ENCODE peak calls at places on chromosomes 2 and 18, in nine cellular contexts. Q is HL-60, G is GM23338, B is HCT116, D is A549, T is HepG2, F is Panc1, V is K562, P is GM12878. L is an unnamed sample.

GRCh38 chr2:160882906-160883305 is 277.3 kb upstream of the TANK start:
- DNase-seq in V (no peak), P (no peak), T (no peak), Q (no peak), B (no peak), D (no peak), F (no peak), G (no peak), L (no peak)

GRCh38 chr2:897091-897490 is 53.6 kb upstream of the SNTG2 start:
- DNase-seq in V (no peak), Q (no peak), B (no peak), P (no peak), T (no peak), F (no peak), G (no peak), D (no peak), L (no peak)

GRCh38 chr2:48439102-48439501 is 90.9 kb upstream of the STON1 start:
- DNase-seq in T (no peak), V (no peak), D (no peak), P (no peak), G (no peak), B (no peak), F (no peak), Q (no peak), L (no peak)

GRCh38 chr18:42961298-42961697 is 154.2 kb downstream of the RIT2 start:
- DNase-seq in G (no peak), V (no peak), D (no peak), Q (no peak), F (no peak), B (no peak), P (no peak), T (no peak), L (no peak)

GRCh38 chr2:99066075-99066557 is 75.4 kb upstream of the C2orf15 start:
- DNase-seq in F (peak), G (peak), T (peak), P (peak), V (peak), D (peak), Q (peak), B (peak), L (peak)

GRCh38 chr2:151783133-151783520 is 45.1 kb downstream of the ARL5A start:
- DNase-seq in D (no peak), P (no peak), V (no peak), B (no peak), G (no peak), Q (no peak), T (no peak), F (no peak), L (no peak)

GRCh38 chr2:98805412-98806265 is 74.7 kb upstream of the MGAT4A start:
- DNase-seq in Q (peak), T (peak), F (no peak), D (no peak), G (no peak), V (no peak), P (no peak), B (no peak), L (peak)

GRCh38 chr2:48377646-48378045 is 152.3 kb upstream of the STON1 start:
- DNase-seq in T (no peak), Q (no peak), F (no peak), D (no peak), B (no peak), G (no peak), V (no peak), P (no peak), L (no peak)

GRCh38 chr18:48813833-48814489 is 136.8 kb downstream of the SMAD7 start:
- DNase-seq in G (no peak), B (no peak), D (no peak), V (peak), P (no peak), Q (no peak), F (no peak), T (no peak), L (no peak)

GRCh38 chr2:9228088-9228751 is 21.6 kb downstream of the ASAP2 start:
- DNase-seq in P (no peak), G (no peak), Q (no peak), F (no peak), T (no peak), D (no peak), V (no peak), B (no peak), L (no peak)

GRCh38 chr2:98253461-98254073 is 92.7 kb upstream of the CNGA3 start:
- DNase-seq in G (no peak), Q (no peak), T (no peak), F (no peak), B (no peak), P (no peak), D (no peak), V (no peak), L (no peak)

GRCh38 chr2:172412996-172413492 is 14.3 kb upstream of the ITGA6 start:
- DNase-seq in G (no peak), Q (no peak), V (no peak), T (no peak), P (no peak), D (no peak), F (no peak), B (no peak), L (no peak)

GRCh38 chr2:120858764-120859525 is 123.3 kb downstream of the GLI2 start:
- DNase-seq in Q (no peak), V (no peak), F (no peak), D (no peak), T (no peak), G (peak), B (no peak), P (no peak), L (peak)

GRCh38 chr18:12492907-12493306 is 85.2 kb downstream of the PRELID3A start:
- DNase-seq in V (peak), G (no peak), F (no peak), P (no peak), T (no peak), D (no peak), B (no peak), Q (no peak), L (no peak)

GRCh38 chr2:20012282-20013060 is at the start of gene MATN3:
- DNase-seq in B (no peak), F (no peak), G (peak), P (no peak), V (peak), Q (no peak), T (peak), D (peak), L (peak)

GRCh38 chr18:60684843-60685513 is 312.4 kb upstream of the MC4R start:
- DNase-seq in T (peak), B (peak), D (peak), Q (no peak), G (peak), F (peak), P (no peak), V (peak), L (peak)

GRCh38 chr2:236601306-236602202 is 31.9 kb downstream of the ACKR3 start:
- DNase-seq in G (no peak), D (no peak), T (no peak), P (peak), Q (no peak), F (no peak), V (no peak), B (no peak), L (no peak)

GRCh38 chr2:45005261-45006002 is 3.8 kb downstream of the SIX2 start:
- DNase-seq in Q (no peak), V (no peak), B (no peak), T (no peak), P (no peak), D (no peak), F (no peak), G (peak), L (peak)

GRCh38 chr2:128631698-128632490 is 313.2 kb upstream of the HS6ST1 start:
- DNase-seq in D (no peak), V (no peak), G (no peak), T (no peak), P (no peak), B (no peak), F (no peak), Q (no peak), L (no peak)

DNA sequence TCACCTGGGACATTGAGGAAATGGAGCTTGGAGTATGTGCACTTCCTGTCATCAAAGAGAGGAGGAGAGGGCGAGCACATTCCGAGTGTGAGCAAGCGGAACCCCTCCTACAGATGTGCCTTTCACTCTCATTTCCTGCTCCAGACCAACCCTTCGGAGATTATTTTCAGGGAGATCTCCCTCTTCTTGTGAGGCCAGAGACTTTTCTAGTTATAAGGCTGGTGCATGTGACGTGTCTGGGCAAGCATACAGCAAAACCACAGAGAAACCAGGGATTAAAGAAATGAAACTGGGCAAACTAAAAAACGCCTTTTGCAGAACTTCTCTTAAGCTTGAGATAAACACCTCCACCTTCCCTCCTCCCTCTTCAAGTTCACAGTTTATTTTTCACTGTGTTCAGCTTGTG is 409.2 kb upstream of the TCF4 start:
- DNase-seq in T (no peak), G (peak), B (no peak), P (no peak), D (no peak), V (no peak), F (no peak), Q (no peak), L (no peak)
- TF ChIP-seq REST in T (no peak), G (no peak), B (no peak), P (no peak), D (no peak), V (no peak), F (no peak), Q (no peak), L (no peak)

GRCh38 chr2:241546771-241547498 is 11.6 kb upstream of the BOK start:
- DNase-seq in T (peak), D (no peak), B (no peak), Q (no peak), P (no peak), V (peak), G (peak), F (no peak), L (peak)
- TF ChIP-seq REST in T (no peak), D (no peak), B (no peak), Q (no peak), P (no peak), V (no peak), G (no peak), F (no peak), L (no peak)

GRCh38 chr2:36464006-36464721 is 108.6 kb downstream of the CRIM1 start:
- DNase-seq in D (no peak), B (no peak), V (no peak), P (no peak), F (no peak), T (no peak), G (no peak), Q (no peak), L (no peak)
- TF ChIP-seq REST in D (no peak), B (no peak), V (no peak), P (no peak), F (no peak), T (no peak), G (no peak), Q (no peak), L (no peak)

DNA sequence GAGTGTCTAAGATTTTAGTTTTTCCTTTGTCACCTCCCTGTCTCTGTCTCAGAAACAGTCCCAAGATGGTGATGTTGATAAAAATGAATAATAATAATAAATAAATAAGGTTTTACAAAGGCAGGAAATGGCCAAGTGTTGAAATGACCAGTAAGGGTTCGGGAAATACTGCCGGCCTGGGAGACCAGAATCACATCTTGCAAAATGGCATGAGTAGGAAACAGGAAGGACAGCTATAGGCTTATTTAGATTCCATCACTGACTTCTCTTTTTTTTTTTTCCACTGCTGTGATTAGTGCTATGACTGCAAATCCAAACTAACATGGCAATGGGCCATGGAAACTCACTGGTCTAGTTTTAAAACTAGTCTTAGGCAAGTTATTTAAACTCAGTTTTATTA is 60.6 kb downstream of the SCN1A start:
- DNase-seq in T (no peak), D (no peak), F (no peak), B (no peak), P (no peak), G (no peak), V (no peak), Q (no peak), L (no peak)
- TF ChIP-seq REST in T (no peak), D (no peak), F (no peak), B (no peak), P (no peak), G (no peak), V (no peak), Q (no peak), L (no peak)

DNA sequence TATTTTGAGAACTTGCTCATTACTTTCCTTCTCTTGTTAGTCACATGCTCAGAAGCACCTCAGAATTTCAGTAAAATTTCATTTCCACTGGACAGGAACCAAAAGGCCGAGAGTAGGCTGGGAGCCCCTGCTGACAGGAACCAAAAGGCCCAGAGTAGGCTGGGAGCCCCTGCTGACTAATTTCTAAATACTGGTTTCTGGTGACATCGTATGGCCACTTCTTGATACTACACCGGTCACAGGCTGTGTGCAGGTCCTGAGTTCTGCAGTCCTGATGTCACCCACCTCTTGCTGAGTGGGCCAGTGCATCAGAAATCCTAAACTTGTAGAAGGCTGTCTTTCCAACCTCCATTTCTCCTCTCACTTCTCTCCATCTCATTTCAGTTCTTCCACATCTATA is 17.7 kb upstream of the EN1 start:
- DNase-seq in D (peak), G (peak), B (peak), V (peak), Q (peak), P (peak), T (peak), F (no peak), L (peak)
- TF ChIP-seq REST in D (no peak), G (no peak), B (no peak), V (no peak), Q (no peak), P (no peak), T (no peak), F (no peak), L (no peak)

GRCh38 chr2:220949476-220949875 is 622.6 kb downstream of the EPHA4 start:
- DNase-seq in G (peak), D (no peak), P (no peak), F (no peak), V (no peak), T (no peak), B (no peak), Q (no peak), L (no peak)
- TF ChIP-seq REST in G (no peak), D (no peak), P (no peak), F (no peak), V (no peak), T (no peak), B (no peak), Q (no peak), L (no peak)

GRCh38 chr2:204551464-204551863 is 6.2 kb downstream of the PARD3B start:
- DNase-seq in T (no peak), V (no peak), Q (no peak), F (no peak), D (no peak), P (no peak), B (no peak), G (no peak), L (no peak)

GRCh38 chr2:204544961-204545860 is at the start of gene PARD3B:
- DNase-seq in T (peak), P (no peak), Q (no peak), F (no peak), B (peak), G (peak), V (peak), D (peak), L (peak)

GRCh38 chr2:204545861-204546773 is 842 bp downstream of the PARD3B start:
- DNase-seq in P (no peak), B (no peak), V (no peak), T (no peak), D (no peak), Q (no peak), F (no peak), G (peak), L (no peak)

GRCh38 chr2:204550738-204551137 is 5.5 kb downstream of the PARD3B start:
- DNase-seq in T (no peak), V (no peak), P (no peak), Q (no peak), G (peak), F (no peak), D (no peak), B (no peak), L (no peak)
- TF ChIP-seq REST in T (no peak), V (no peak), P (no peak), Q (no peak), G (no peak), F (no peak), D (no peak), B (no peak), L (no peak)

DNA sequence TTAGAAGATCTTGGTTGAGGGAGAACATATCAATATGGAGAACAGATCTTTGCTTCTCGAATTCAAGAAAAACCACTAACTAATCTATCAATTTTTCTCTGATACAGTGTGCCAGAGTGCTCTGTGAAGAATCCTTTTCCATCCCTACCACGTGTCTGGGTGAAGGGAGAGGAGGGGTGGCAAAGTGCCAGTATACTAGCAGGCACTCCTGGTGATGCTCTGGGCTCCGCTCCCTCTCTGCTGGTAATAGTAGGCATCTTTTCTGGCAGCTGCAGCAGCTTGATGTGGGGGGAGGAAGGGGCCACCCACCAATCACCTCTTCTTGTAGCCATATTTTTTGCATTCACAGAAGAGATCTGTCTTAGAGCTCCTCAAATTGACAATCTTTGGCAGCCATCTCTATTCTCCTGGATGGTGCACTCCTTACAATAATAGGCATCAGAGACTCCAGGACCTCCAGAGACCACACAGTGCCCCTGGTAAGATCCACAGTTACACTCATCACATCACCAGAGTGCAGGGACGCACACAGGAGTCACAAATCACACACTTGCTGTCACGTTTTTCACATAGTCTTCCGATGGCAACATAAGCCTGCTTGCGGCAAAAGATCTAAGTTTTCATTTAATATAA is 15.7 kb downstream of the STK39 start:
- DNase-seq in D (no peak), G (no peak), Q (no peak), B (no peak), V (no peak), P (no peak), T (no peak), F (no peak), L (no peak)
- TF ChIP-seq REST in D (no peak), G (no peak), Q (no peak), B (no peak), V (no peak), P (no peak), T (no peak), F (no peak), L (no peak)

GRCh38 chr18:76405761-76406356 is 89.2 kb downstream of the ZNF516 start:
- DNase-seq in V (peak), D (peak), P (no peak), G (peak), Q (peak), T (peak), B (peak), F (no peak), L (peak)

GRCh38 chr18:76408480-76409067 is 86.5 kb downstream of the ZNF516 start:
- DNase-seq in P (no peak), B (no peak), V (no peak), Q (no peak), G (no peak), T (no peak), D (no peak), F (no peak), L (no peak)

GRCh38 chr18:76406791-76407190 is 88.3 kb downstream of the ZNF516 start:
- DNase-seq in V (no peak), T (no peak), B (no peak), F (no peak), G (no peak), Q (no peak), P (no peak), D (no peak), L (no peak)

GRCh38 chr18:76410033-76410432 is 85.0 kb downstream of the ZNF516 start:
- DNase-seq in F (no peak), P (no peak), V (no peak), Q (peak), G (no peak), D (no peak), B (no peak), T (no peak), L (no peak)

DNA sequence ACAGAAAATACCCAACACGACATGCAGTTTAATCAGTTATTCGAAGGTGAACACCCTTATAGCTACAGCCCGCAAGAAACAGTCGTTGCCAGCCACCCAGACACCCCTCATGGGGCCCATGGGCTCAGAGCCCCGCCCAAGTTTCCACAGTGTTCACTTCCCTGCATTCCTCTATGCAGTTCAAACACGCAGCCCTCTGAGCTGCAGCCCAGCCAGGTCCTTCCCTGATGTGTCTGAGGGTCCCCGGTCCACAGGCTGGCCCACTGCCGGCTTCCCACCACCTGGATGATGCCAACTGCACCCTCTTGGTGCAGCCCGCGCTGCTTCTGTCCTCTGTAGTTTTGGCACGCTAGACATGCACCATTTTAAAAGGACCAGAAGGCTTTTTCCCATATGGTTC is 87.4 kb downstream of the ZNF516 start:
- DNase-seq in F (no peak), P (no peak), D (no peak), G (no peak), Q (no peak), V (no peak), B (no peak), T (no peak), L (no peak)
- TF ChIP-seq REST in F (no peak), P (no peak), D (no peak), G (no peak), Q (no peak), V (no peak), B (no peak), T (no peak), L (no peak)

GRCh38 chr2:127154985-127155650 is 48.2 kb upstream of the BIN1 start:
- DNase-seq in B (no peak), P (no peak), Q (no peak), F (no peak), D (no peak), T (no peak), V (no peak), G (no peak), L (no peak)

GRCh38 chr2:127155901-127156300 is 48.9 kb upstream of the BIN1 start:
- DNase-seq in D (no peak), V (no peak), T (no peak), B (no peak), F (no peak), Q (no peak), P (no peak), G (no peak), L (no peak)

GRCh38 chr2:127154396-127154795 is 47.4 kb upstream of the BIN1 start:
- DNase-seq in V (no peak), Q (no peak), P (no peak), D (no peak), B (no peak), G (no peak), T (no peak), F (no peak), L (no peak)

GRCh38 chr2:127150996-127151395 is 44.0 kb upstream of the BIN1 start:
- DNase-seq in P (no peak), T (no peak), G (no peak), V (no peak), Q (no peak), F (no peak), B (no peak), D (no peak), L (no peak)

DNA sequence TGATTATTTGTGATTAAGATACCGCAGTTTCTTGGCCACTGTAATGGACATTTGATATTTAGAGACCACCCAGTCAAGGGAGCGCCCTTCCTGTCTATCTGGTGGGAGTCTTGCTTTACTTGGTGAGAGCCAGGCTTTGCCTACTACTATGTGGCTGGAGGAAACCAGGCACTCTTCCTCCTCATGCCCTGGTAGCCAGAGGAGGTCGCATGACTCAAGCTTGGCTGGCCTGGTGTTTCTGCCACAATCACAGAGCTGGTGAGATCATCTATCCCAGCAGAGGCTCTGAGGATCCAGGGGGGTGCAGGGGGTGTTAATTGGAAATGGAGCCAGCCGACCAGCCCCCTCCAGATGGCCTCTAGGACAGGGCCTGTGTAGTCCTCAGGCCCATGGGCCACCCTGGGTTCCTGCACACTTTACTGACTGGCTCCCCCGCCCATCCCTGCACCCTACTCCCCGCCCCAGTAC is 46.8 kb upstream of the BIN1 start:
- DNase-seq in F (no peak), D (peak), B (no peak), P (no peak), G (no peak), V (no peak), Q (no peak), T (no peak), L (no peak)
- TF ChIP-seq REST in F (no peak), D (no peak), B (no peak), P (no peak), G (no peak), V (no peak), Q (no peak), T (no peak), L (no peak)